ENCODE peak calls at places on chromosomes 3 and 15, in ten cellular contexts. One of them, this sample, is unnamed.

GRCh38 chr3:111695584-111696213 is 100.6 kb upstream of the ZBED2 start:
- DNase-seq in epithelial cell of esophagus: peak
- DNase-seq in heart right ventricle: no peak
- DNase-seq in body of pancreas: no peak
- DNase-seq in cardiac muscle cell: no peak
- DNase-seq in endodermal cell: no peak
- DNase-seq in lower leg skin: no peak
- DNase-seq in CD14-positive monocyte: no peak
- DNase-seq in brain microvascular endothelial cell: peak
- DNase-seq in SK-N-SH: no peak
- DNase-seq in this sample: no peak

GRCh38 chr3:38137615-38138346 is 680 bp upstream of the MYD88 start:
- DNase-seq in brain microvascular endothelial cell: no peak
- DNase-seq in epithelial cell of esophagus: no peak
- DNase-seq in cardiac muscle cell: no peak
- DNase-seq in body of pancreas: peak
- DNase-seq in endodermal cell: peak
- DNase-seq in SK-N-SH: peak
- DNase-seq in heart right ventricle: no peak
- DNase-seq in lower leg skin: no peak
- DNase-seq in CD14-positive monocyte: no peak
- DNase-seq in this sample: peak

GRCh38 chr3:112647122-112647521 is 6.2 kb upstream of the CCDC80 start:
- DNase-seq in brain microvascular endothelial cell: peak
- DNase-seq in lower leg skin: no peak
- DNase-seq in cardiac muscle cell: peak
- DNase-seq in CD14-positive monocyte: no peak
- DNase-seq in endodermal cell: peak
- DNase-seq in heart right ventricle: no peak
- DNase-seq in body of pancreas: no peak
- DNase-seq in SK-N-SH: no peak
- DNase-seq in epithelial cell of esophagus: peak
- DNase-seq in this sample: no peak

GRCh38 chr3:70273492-70273891 is 38.9 kb downstream of the MDFIC2 start:
- DNase-seq in epithelial cell of esophagus: peak
- DNase-seq in brain microvascular endothelial cell: no peak
- DNase-seq in heart right ventricle: no peak
- DNase-seq in lower leg skin: no peak
- DNase-seq in body of pancreas: no peak
- DNase-seq in endodermal cell: no peak
- DNase-seq in cardiac muscle cell: no peak
- DNase-seq in CD14-positive monocyte: no peak
- DNase-seq in SK-N-SH: no peak
- DNase-seq in this sample: no peak

GRCh38 chr3:179829391-179829790 is 176.6 kb downstream of the USP13 start:
- DNase-seq in heart right ventricle: no peak
- DNase-seq in CD14-positive monocyte: no peak
- DNase-seq in brain microvascular endothelial cell: no peak
- DNase-seq in SK-N-SH: no peak
- DNase-seq in body of pancreas: no peak
- DNase-seq in epithelial cell of esophagus: no peak
- DNase-seq in endodermal cell: peak
- DNase-seq in lower leg skin: no peak
- DNase-seq in cardiac muscle cell: no peak
- DNase-seq in this sample: no peak

GRCh38 chr3:35814531-35814930 is 175.2 kb downstream of the ARPP21 start:
- DNase-seq in lower leg skin: no peak
- DNase-seq in epithelial cell of esophagus: no peak
- DNase-seq in heart right ventricle: no peak
- DNase-seq in brain microvascular endothelial cell: no peak
- DNase-seq in endodermal cell: no peak
- DNase-seq in body of pancreas: no peak
- DNase-seq in cardiac muscle cell: no peak
- DNase-seq in SK-N-SH: no peak
- DNase-seq in CD14-positive monocyte: no peak
- DNase-seq in this sample: no peak

GRCh38 chr3:128149632-128150031 is 3.6 kb upstream of the EEFSEC start:
- DNase-seq in body of pancreas: no peak
- DNase-seq in SK-N-SH: no peak
- DNase-seq in CD14-positive monocyte: no peak
- DNase-seq in brain microvascular endothelial cell: no peak
- DNase-seq in heart right ventricle: no peak
- DNase-seq in epithelial cell of esophagus: no peak
- DNase-seq in lower leg skin: no peak
- DNase-seq in endodermal cell: no peak
- DNase-seq in cardiac muscle cell: no peak
- DNase-seq in this sample: no peak

GRCh38 chr3:103918336-103918735 is 1448.4 kb upstream of the ALCAM start:
- DNase-seq in cardiac muscle cell: no peak
- DNase-seq in SK-N-SH: no peak
- DNase-seq in endodermal cell: no peak
- DNase-seq in lower leg skin: no peak
- DNase-seq in CD14-positive monocyte: no peak
- DNase-seq in body of pancreas: no peak
- DNase-seq in heart right ventricle: no peak
- DNase-seq in brain microvascular endothelial cell: no peak
- DNase-seq in epithelial cell of esophagus: no peak
- DNase-seq in this sample: no peak

GRCh38 chr3:6508410-6508759 is 352.5 kb upstream of the GRM7 start:
- DNase-seq in brain microvascular endothelial cell: no peak
- DNase-seq in SK-N-SH: no peak
- DNase-seq in body of pancreas: no peak
- DNase-seq in endodermal cell: no peak
- DNase-seq in heart right ventricle: no peak
- DNase-seq in cardiac muscle cell: no peak
- DNase-seq in lower leg skin: no peak
- DNase-seq in epithelial cell of esophagus: no peak
- DNase-seq in CD14-positive monocyte: no peak
- DNase-seq in this sample: no peak

GRCh38 chr3:6510713-6511112 is 350.2 kb upstream of the GRM7 start:
- DNase-seq in heart right ventricle: no peak
- DNase-seq in epithelial cell of esophagus: no peak
- DNase-seq in endodermal cell: no peak
- DNase-seq in brain microvascular endothelial cell: no peak
- DNase-seq in cardiac muscle cell: no peak
- DNase-seq in body of pancreas: no peak
- DNase-seq in lower leg skin: no peak
- DNase-seq in CD14-positive monocyte: no peak
- DNase-seq in SK-N-SH: no peak
- DNase-seq in this sample: no peak

GRCh38 chr3:6504385-6504784 is 356.5 kb upstream of the GRM7 start:
- DNase-seq in cardiac muscle cell: no peak
- DNase-seq in epithelial cell of esophagus: no peak
- DNase-seq in brain microvascular endothelial cell: no peak
- DNase-seq in endodermal cell: no peak
- DNase-seq in heart right ventricle: no peak
- DNase-seq in body of pancreas: no peak
- DNase-seq in SK-N-SH: no peak
- DNase-seq in lower leg skin: no peak
- DNase-seq in CD14-positive monocyte: no peak
- DNase-seq in this sample: no peak

DNA sequence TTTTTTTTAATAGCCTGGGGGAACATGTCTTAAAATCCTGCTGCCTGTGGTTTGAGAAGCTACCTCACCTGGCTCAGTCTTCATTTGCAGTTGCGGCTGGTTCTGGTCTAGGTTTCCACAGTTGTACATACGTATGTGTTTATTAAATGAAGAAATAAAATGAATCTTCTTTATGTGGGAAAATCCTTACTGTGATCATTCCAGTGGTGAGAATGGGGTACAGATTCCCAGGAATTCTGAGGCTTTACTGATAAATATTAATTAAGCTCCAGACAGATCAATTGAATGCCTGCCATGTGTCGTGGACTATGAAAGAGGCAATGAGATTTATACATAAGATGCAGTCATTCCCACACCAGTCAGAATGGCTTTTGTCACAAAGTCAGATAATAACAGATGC is 356.1 kb upstream of the GRM7 start:
- DNase-seq in heart right ventricle: no peak
- DNase-seq in lower leg skin: no peak
- DNase-seq in SK-N-SH: no peak
- DNase-seq in endodermal cell: no peak
- DNase-seq in body of pancreas: no peak
- DNase-seq in epithelial cell of esophagus: no peak
- DNase-seq in CD14-positive monocyte: no peak
- DNase-seq in brain microvascular endothelial cell: no peak
- DNase-seq in cardiac muscle cell: no peak
- DNase-seq in this sample: no peak
- TF ChIP-seq CTCF in heart right ventricle: no peak
- TF ChIP-seq CTCF in lower leg skin: no peak
- TF ChIP-seq CTCF in SK-N-SH: no peak
- TF ChIP-seq CTCF in endodermal cell: no peak
- TF ChIP-seq CTCF in body of pancreas: no peak
- TF ChIP-seq CTCF in epithelial cell of esophagus: no peak
- TF ChIP-seq CTCF in CD14-positive monocyte: no peak
- TF ChIP-seq CTCF in brain microvascular endothelial cell: no peak
- TF ChIP-seq CTCF in cardiac muscle cell: no peak
- TF ChIP-seq CTCF in this sample: no peak

DNA sequence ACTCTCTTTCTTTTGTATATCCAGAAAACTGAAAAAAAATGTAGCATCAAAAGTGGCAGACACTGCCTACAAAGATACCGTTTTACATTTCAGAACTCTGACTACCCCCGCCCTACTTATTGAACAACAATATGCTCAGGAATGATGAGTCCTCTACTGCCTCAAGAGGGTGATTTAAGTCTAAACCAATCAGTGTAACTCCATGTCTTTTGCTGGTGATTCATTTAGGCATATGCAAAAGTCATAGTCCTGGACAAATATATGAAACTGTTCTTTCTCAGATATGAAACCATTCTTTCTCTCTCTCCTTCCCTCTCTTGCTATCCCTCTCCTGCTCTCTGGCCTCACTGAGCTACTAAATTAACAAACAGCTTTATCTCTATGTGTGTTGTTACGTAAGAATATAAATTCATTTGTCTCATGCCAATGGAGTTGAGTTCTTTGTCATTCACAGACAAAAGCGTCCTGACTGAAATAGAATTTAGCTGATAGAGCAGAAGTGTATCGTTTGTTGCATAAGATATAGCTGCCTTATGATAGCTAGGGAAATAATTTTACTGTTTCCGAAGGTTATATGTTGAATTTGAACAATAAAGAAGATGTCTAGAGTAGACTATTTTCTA is 133.7 kb upstream of the OSTN start:
- DNase-seq in brain microvascular endothelial cell: no peak
- DNase-seq in body of pancreas: no peak
- DNase-seq in lower leg skin: no peak
- DNase-seq in heart right ventricle: no peak
- DNase-seq in endodermal cell: no peak
- DNase-seq in CD14-positive monocyte: no peak
- DNase-seq in cardiac muscle cell: no peak
- DNase-seq in epithelial cell of esophagus: peak
- DNase-seq in SK-N-SH: no peak
- DNase-seq in this sample: no peak
- TF ChIP-seq CTCF in brain microvascular endothelial cell: no peak
- TF ChIP-seq CTCF in body of pancreas: no peak
- TF ChIP-seq CTCF in lower leg skin: no peak
- TF ChIP-seq CTCF in heart right ventricle: no peak
- TF ChIP-seq CTCF in endodermal cell: no peak
- TF ChIP-seq CTCF in CD14-positive monocyte: no peak
- TF ChIP-seq CTCF in cardiac muscle cell: no peak
- TF ChIP-seq CTCF in epithelial cell of esophagus: peak
- TF ChIP-seq CTCF in SK-N-SH: no peak
- TF ChIP-seq CTCF in this sample: no peak

GRCh38 chr15:40282144-40282869 is 557 bp downstream of the ANKRD63 start:
- DNase-seq in CD14-positive monocyte: no peak
- DNase-seq in cardiac muscle cell: peak
- DNase-seq in SK-N-SH: peak
- DNase-seq in endodermal cell: peak
- DNase-seq in body of pancreas: peak
- DNase-seq in brain microvascular endothelial cell: no peak
- DNase-seq in lower leg skin: no peak
- DNase-seq in epithelial cell of esophagus: peak
- DNase-seq in heart right ventricle: peak
- DNase-seq in this sample: no peak
- TF ChIP-seq CTCF in CD14-positive monocyte: peak
- TF ChIP-seq CTCF in cardiac muscle cell: peak
- TF ChIP-seq CTCF in SK-N-SH: peak
- TF ChIP-seq CTCF in endodermal cell: peak
- TF ChIP-seq CTCF in body of pancreas: no peak
- TF ChIP-seq CTCF in brain microvascular endothelial cell: peak
- TF ChIP-seq CTCF in lower leg skin: no peak
- TF ChIP-seq CTCF in epithelial cell of esophagus: no peak
- TF ChIP-seq CTCF in heart right ventricle: peak
- TF ChIP-seq CTCF in this sample: no peak

GRCh38 chr15:57752426-57752825 is 45.9 kb downstream of the POLR2M start:
- DNase-seq in lower leg skin: no peak
- DNase-seq in epithelial cell of esophagus: no peak
- DNase-seq in CD14-positive monocyte: no peak
- DNase-seq in endodermal cell: peak
- DNase-seq in heart right ventricle: peak
- DNase-seq in cardiac muscle cell: peak
- DNase-seq in brain microvascular endothelial cell: peak
- DNase-seq in SK-N-SH: no peak
- DNase-seq in body of pancreas: no peak
- DNase-seq in this sample: no peak

GRCh38 chr15:57746752-57747151 is 40.2 kb downstream of the POLR2M start:
- DNase-seq in brain microvascular endothelial cell: no peak
- DNase-seq in CD14-positive monocyte: no peak
- DNase-seq in SK-N-SH: no peak
- DNase-seq in endodermal cell: no peak
- DNase-seq in lower leg skin: no peak
- DNase-seq in heart right ventricle: no peak
- DNase-seq in body of pancreas: no peak
- DNase-seq in cardiac muscle cell: no peak
- DNase-seq in epithelial cell of esophagus: peak
- DNase-seq in this sample: no peak

GRCh38 chr15:57752840-57753239 is 46.3 kb downstream of the POLR2M start:
- DNase-seq in body of pancreas: no peak
- DNase-seq in brain microvascular endothelial cell: no peak
- DNase-seq in epithelial cell of esophagus: no peak
- DNase-seq in CD14-positive monocyte: no peak
- DNase-seq in lower leg skin: no peak
- DNase-seq in cardiac muscle cell: no peak
- DNase-seq in heart right ventricle: no peak
- DNase-seq in endodermal cell: no peak
- DNase-seq in SK-N-SH: no peak
- DNase-seq in this sample: no peak

GRCh38 chr15:57747206-57747605 is 40.7 kb downstream of the POLR2M start:
- DNase-seq in brain microvascular endothelial cell: no peak
- DNase-seq in SK-N-SH: no peak
- DNase-seq in heart right ventricle: peak
- DNase-seq in lower leg skin: no peak
- DNase-seq in CD14-positive monocyte: no peak
- DNase-seq in cardiac muscle cell: no peak
- DNase-seq in endodermal cell: no peak
- DNase-seq in epithelial cell of esophagus: peak
- DNase-seq in body of pancreas: no peak
- DNase-seq in this sample: no peak

DNA sequence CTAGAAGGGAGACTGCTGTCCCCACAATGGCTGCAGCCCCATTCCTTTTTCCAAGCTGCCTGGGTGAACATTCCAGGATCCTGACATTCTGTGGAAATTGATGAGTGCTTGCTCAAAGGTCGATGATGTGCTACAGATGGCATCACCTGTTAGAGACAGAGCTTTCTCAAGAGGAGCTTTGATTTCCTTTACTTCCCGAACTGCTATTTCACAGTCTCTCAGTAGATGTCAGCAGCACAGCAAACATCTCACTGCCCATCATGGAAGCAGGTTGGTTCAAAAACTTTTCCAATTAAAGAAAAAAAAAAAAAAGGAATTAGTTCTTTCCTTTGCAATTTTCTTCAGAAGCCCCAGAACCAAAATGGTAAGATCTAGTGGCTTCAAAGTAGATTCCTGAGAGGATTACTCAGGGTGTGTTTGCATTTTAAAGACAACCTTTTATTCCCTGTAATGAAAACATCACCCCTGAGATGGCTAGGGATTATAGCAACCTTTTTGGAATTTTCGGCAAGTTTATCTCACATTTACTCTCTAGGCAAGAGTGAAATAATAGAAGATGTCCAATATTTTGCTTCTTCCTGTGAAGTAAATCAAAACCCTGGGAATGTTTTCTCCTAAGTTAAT is 44.8 kb downstream of the POLR2M start:
- DNase-seq in brain microvascular endothelial cell: peak
- DNase-seq in endodermal cell: peak
- DNase-seq in epithelial cell of esophagus: peak
- DNase-seq in cardiac muscle cell: peak
- DNase-seq in CD14-positive monocyte: no peak
- DNase-seq in heart right ventricle: no peak
- DNase-seq in body of pancreas: no peak
- DNase-seq in SK-N-SH: peak
- DNase-seq in lower leg skin: no peak
- DNase-seq in this sample: no peak
- TF ChIP-seq CTCF in brain microvascular endothelial cell: peak
- TF ChIP-seq CTCF in endodermal cell: peak
- TF ChIP-seq CTCF in epithelial cell of esophagus: peak
- TF ChIP-seq CTCF in cardiac muscle cell: peak
- TF ChIP-seq CTCF in CD14-positive monocyte: no peak
- TF ChIP-seq CTCF in heart right ventricle: peak
- TF ChIP-seq CTCF in body of pancreas: peak
- TF ChIP-seq CTCF in SK-N-SH: peak
- TF ChIP-seq CTCF in lower leg skin: no peak
- TF ChIP-seq CTCF in this sample: no peak

This sample was measured in omental fat pad.